ENCODE peak calls at places on chromosomes 1 and 21, in eight cellular contexts. G, Q, I, C, S, P, K and E are unnamed samples.
A peak's percentile ranks its signal among the peaks of the same experiment; 100 is the strongest.

GRCh38 chr1:21292991-21293536 is 2.8 kb upstream of the ECE1 start:
- DNase-seq in S (no peak), I (peak; percentile 80), Q (no peak), C (peak; percentile 9), P (no peak), G (no peak), K (no peak), E (peak; percentile 36)

GRCh38 chr1:47894718-47895393 is 102.3 kb downstream of the TRABD2B start:
- DNase-seq in C (no peak), P (peak; percentile 51), G (no peak), Q (no peak), K (peak; percentile 31), S (peak; percentile 89), I (no peak), E (no peak)

GRCh38 chr21:46131721-46132651 is 23.4 kb downstream of the FTCD start:
- DNase-seq in S (no peak), I (no peak), C (no peak), P (no peak), K (no peak), G (no peak), Q (no peak), E (no peak)

GRCh38 chr1:109636201-109636952 is 16.7 kb downstream of the AMPD2 start:
- DNase-seq in K (peak; percentile 51), P (peak; percentile 39), G (no peak), S (no peak), I (no peak), C (no peak), Q (peak; percentile 40), E (no peak)

GRCh38 chr1:113811888-113812660 is at the start of gene RSBN1:
- DNase-seq in C (peak; percentile 95), S (peak; percentile 99), G (peak; percentile 97), P (peak; percentile 99), K (peak; percentile 100), I (peak; percentile 92), Q (peak; percentile 100), E (peak; percentile 99)

GRCh38 chr1:20187103-20187812 is 940 bp upstream of the PLA2G2C start:
- DNase-seq in K (peak; percentile 57), G (no peak), S (no peak), C (no peak), P (peak; percentile 77), I (no peak), Q (no peak), E (no peak)

GRCh38 chr1:201213106-201213770 is 22.6 kb downstream of the IGFN1 start:
- DNase-seq in C (no peak), K (no peak), Q (no peak), G (no peak), I (no peak), S (no peak), P (no peak), E (no peak)

GRCh38 chr1:163528710-163529348 is 207.1 kb downstream of the NUF2 start:
- DNase-seq in S (no peak), I (no peak), K (no peak), G (no peak), P (no peak), Q (peak; percentile 40), C (no peak), E (no peak)

GRCh38 chr1:3568815-3569435 is 42.4 kb downstream of the MEGF6 start:
- DNase-seq in I (no peak), G (no peak), Q (no peak), K (peak; percentile 33), P (no peak), C (no peak), S (no peak), E (no peak)

GRCh38 chr1:81912383-81912782 is 111.6 kb downstream of the ADGRL2 start:
- DNase-seq in P (no peak), Q (no peak), K (no peak), G (no peak), I (no peak), S (no peak), C (no peak), E (no peak)

GRCh38 chr1:31936278-31936965 is 1.7 kb downstream of the PTP4A2 start:
- DNase-seq in P (no peak), S (no peak), Q (no peak), G (no peak), I (no peak), K (no peak), C (no peak), E (no peak)

GRCh38 chr1:185435696-185436379 is 118.8 kb upstream of the IVNS1ABP start:
- DNase-seq in Q (no peak), C (no peak), S (no peak), I (no peak), P (no peak), K (no peak), G (no peak), E (no peak)

GRCh38 chr1:3355894-3356826 is 98.3 kb upstream of the ARHGEF16 start:
- DNase-seq in S (no peak), G (no peak), I (no peak), Q (no peak), K (no peak), C (no peak), P (no peak), E (no peak)

GRCh38 chr1:47452426-47452825 is 14.6 kb downstream of the FOXD2 start:
- DNase-seq in S (no peak), C (no peak), G (no peak), Q (no peak), I (no peak), P (no peak), K (no peak), E (no peak)

GRCh38 chr1:119880063-119880462 is 16.3 kb downstream of the ADAM30 start:
- DNase-seq in S (no peak), G (no peak), Q (no peak), P (no peak), I (no peak), C (no peak), K (no peak), E (no peak)

GRCh38 chr1:32060914-32061313 is 11.8 kb upstream of the TMEM39B start:
- DNase-seq in I (no peak), K (no peak), P (no peak), Q (no peak), S (no peak), C (no peak), G (no peak), E (no peak)

GRCh38 chr1:197521118-197521739 is 253.2 kb downstream of the CRB1 start:
- DNase-seq in Q (peak; percentile 46), K (no peak), P (no peak), I (peak; percentile 38), S (no peak), G (no peak), C (no peak), E (no peak)

GRCh38 chr1:14778882-14779594 is 180.6 kb downstream of the KAZN start:
- DNase-seq in P (no peak), K (peak; percentile 28), S (no peak), I (peak; percentile 40), Q (no peak), C (no peak), G (no peak), E (no peak)

GRCh38 chr1:38546630-38547029 is 312.9 kb downstream of the RRAGC start:
- DNase-seq in I (no peak), K (peak; percentile 70), Q (no peak), C (no peak), G (no peak), P (no peak), S (no peak), E (no peak)

GRCh38 chr1:147072371-147073061 is 99.8 kb downstream of the PRKAB2 start:
- DNase-seq in Q (no peak), P (no peak), K (no peak), S (no peak), G (no peak), I (no peak), C (no peak), E (no peak)

GRCh38 chr1:8875216-8875861 is 3.1 kb downstream of the ENO1 start:
- DNase-seq in K (no peak), C (no peak), I (no peak), G (no peak), Q (no peak), P (no peak), S (no peak), E (no peak)

GRCh38 chr1:58814251-58815068 is 30.6 kb upstream of the JUN start:
- DNase-seq in G (no peak), Q (no peak), K (no peak), S (peak; percentile 4), P (peak; percentile 79), C (no peak), I (no peak), E (no peak)

GRCh38 chr1:222582099-222582774 is 7.5 kb downstream of the TAF1A start:
- DNase-seq in I (peak; percentile 9), S (no peak), P (no peak), Q (no peak), C (no peak), G (no peak), K (no peak), E (no peak)

GRCh38 chr1:31571340-31572295 is 4.7 kb upstream of the TINAGL1 start:
- DNase-seq in S (no peak), C (no peak), I (peak; percentile 44), Q (no peak), P (peak; percentile 31), G (no peak), K (no peak), E (no peak)

GRCh38 chr1:48019714-48020315 is 22.6 kb upstream of the TRABD2B start:
- DNase-seq in S (peak; percentile 83), C (no peak), G (no peak), Q (no peak), K (peak; percentile 99), I (no peak), P (peak; percentile 64), E (no peak)

GRCh38 chr1:111541721-111542120 is 38.3 kb upstream of the ADORA3 start:
- DNase-seq in S (no peak), C (no peak), P (no peak), G (no peak), I (no peak), K (no peak), Q (peak; percentile 14), E (no peak)

GRCh38 chr21:36323032-36323431 is 3.0 kb downstream of the MORC3 start:
- DNase-seq in I (no peak), Q (no peak), S (no peak), K (no peak), C (no peak), P (no peak), G (no peak), E (no peak)

GRCh38 chr1:16073490-16074104 is at the start of gene FAM131C:
- DNase-seq in K (peak; percentile 37), G (no peak), S (no peak), Q (no peak), C (no peak), I (peak; percentile 88), P (no peak), E (peak; percentile 22)

GRCh38 chr1:213986020-213986924 is 1.5 kb upstream of the PROX1 start:
- DNase-seq in P (no peak), G (no peak), K (no peak), Q (no peak), I (peak; percentile 33), C (no peak), S (no peak), E (no peak)

GRCh38 chr1:168974117-168974516 is 132.4 kb upstream of the ATP1B1 start:
- DNase-seq in S (no peak), I (no peak), G (no peak), K (no peak), C (no peak), Q (no peak), P (no peak), E (no peak)

GRCh38 chr1:192812420-192813209 is 3.8 kb downstream of the RGS2 start:
- DNase-seq in C (no peak), Q (no peak), S (no peak), K (no peak), G (no peak), P (no peak), I (no peak), E (no peak)

GRCh38 chr1:227869851-227870305 is 54.4 kb downstream of the PRSS38 start:
- DNase-seq in I (no peak), C (no peak), S (no peak), Q (no peak), P (no peak), G (no peak), K (peak; percentile 92), E (no peak)

GRCh38 chr1:177255411-177255810 is 84.7 kb downstream of the BRINP2 start:
- DNase-seq in P (no peak), G (no peak), S (no peak), Q (peak; percentile 53), K (peak; percentile 45), I (no peak), C (no peak), E (no peak)

GRCh38 chr1:29326123-29326522 is 89.8 kb downstream of the PTPRU start:
- DNase-seq in P (no peak), C (no peak), K (no peak), S (no peak), I (no peak), Q (no peak), G (no peak), E (no peak)